ENCODE peak calls at places on chromosomes 4 and X, in four cellular contexts. K, D, V and U are unnamed samples.

GRCh38 chrX:153609917-153610833 is 11.2 kb upstream of the CCNQ start:
- DNase-seq in D (no peak), V (no peak), K (peak; percentile 62), U (peak; percentile 20)

GRCh38 chr4:8652181-8653078 is 59.9 kb downstream of the CPZ start:
- DNase-seq in K (no peak), V (no peak), D (no peak), U (no peak)

GRCh38 chr4:53734584-53735363 is 143.5 kb upstream of the LNX1 start:
- DNase-seq in V (no peak), K (no peak), D (no peak), U (no peak)

GRCh38 chrX:71111141-71111843 is at the start of gene IL2RG:
- DNase-seq in V (peak; percentile 87), D (no peak), K (no peak), U (no peak)

GRCh38 chr4:48578132-48578964 is 88.3 kb downstream of the ZAR1 start:
- DNase-seq in K (peak; percentile 64), D (no peak), V (peak; percentile 12), U (peak; percentile 23)

GRCh38 chrX:29952016-29952415 is 263.3 kb upstream of the MAGEB2 start:
- DNase-seq in D (no peak), V (no peak), K (no peak), U (no peak)

GRCh38 chrX:115958687-115959359 is 211.7 kb upstream of the AGTR2 start:
- DNase-seq in K (no peak), D (no peak), V (no peak), U (no peak)

GRCh38 chr4:139814285-139815015 is 148.8 kb downstream of the MGST2 start:
- DNase-seq in K (no peak), D (no peak), V (no peak), U (no peak)

GRCh38 chrX:84974803-84975202 is 28.9 kb upstream of the APOOL start:
- DNase-seq in K (no peak), D (no peak), V (no peak), U (no peak)

GRCh38 chr4:165191253-165191652 is 16.1 kb upstream of the KLHL2 start:
- DNase-seq in V (no peak), K (no peak), D (no peak), U (no peak)

GRCh38 chr4:1614854-1615595 is 69.1 kb downstream of the FAM53A start:
- DNase-seq in D (no peak), V (no peak), K (no peak), U (no peak)

GRCh38 chr4:158769175-158769831 is 477 bp downstream of the FNIP2 start:
- DNase-seq in D (no peak), K (no peak), V (no peak), U (peak; percentile 2)

GRCh38 chrX:19893722-19894121 is 6.3 kb upstream of the SH3KBP1 start:
- DNase-seq in V (no peak), K (peak; percentile 61), D (no peak), U (no peak)

GRCh38 chr4:37812713-37813112 is 13.8 kb upstream of the PGM2 start:
- DNase-seq in V (no peak), K (no peak), D (no peak), U (no peak)

GRCh38 chrX:117636826-117637225 is 479.8 kb downstream of the KLHL13 start:
- DNase-seq in V (no peak), K (no peak), D (no peak), U (no peak)

GRCh38 chrX:43734444-43734843 is 78.3 kb downstream of the MAOA start:
- DNase-seq in K (no peak), V (no peak), D (no peak), U (no peak)

GRCh38 chrX:131895807-131896206 is 127.3 kb upstream of the STK26 start:
- DNase-seq in D (no peak), K (no peak), V (no peak), U (no peak)

GRCh38 chrX:154374361-154375155 is at the start of gene FLNA:
- DNase-seq in V (no peak), K (no peak), D (no peak), U (no peak)

GRCh38 chr4:93002240-93002639 is 698.5 kb downstream of the GRID2 start:
- DNase-seq in V (no peak), K (no peak), D (no peak), U (no peak)

GRCh38 chrX:149829751-149830191 is 48.0 kb downstream of the MAGEA9 start:
- DNase-seq in V (peak; percentile 35), K (no peak), D (no peak), U (no peak)

GRCh38 chrX:71178908-71179307 is 34.3 kb downstream of the NLGN3 start:
- DNase-seq in D (no peak), K (peak; percentile 54), V (peak; percentile 31), U (peak; percentile 69)

GRCh38 chr4:185941476-185941875 is 127.5 kb upstream of the TLR3 start:
- DNase-seq in K (no peak), V (no peak), D (no peak), U (no peak)

GRCh38 chr4:91116861-91117260 is 989.7 kb downstream of the CCSER1 start:
- DNase-seq in V (no peak), K (no peak), D (no peak), U (no peak)

GRCh38 chr4:5566991-5567390 is 141.4 kb downstream of the EVC2 start:
- DNase-seq in V (no peak), D (no peak), K (no peak), U (no peak)

GRCh38 chr4:100722866-100723459 is 205.1 kb upstream of the EMCN start:
- DNase-seq in K (no peak), V (no peak), D (no peak), U (no peak)

GRCh38 chr4:145058256-145058655 is 39.7 kb downstream of the ANAPC10 start:
- DNase-seq in D (no peak), V (no peak), K (no peak), U (no peak)

GRCh38 chr4:20017035-20017434 is 234.7 kb upstream of the SLIT2 start:
- DNase-seq in K (no peak), V (no peak), D (no peak), U (no peak)

GRCh38 chr4:40953253-40954118 is 203.7 kb downstream of the NSUN7 start:
- DNase-seq in K (no peak), V (no peak), D (no peak), U (no peak)

GRCh38 chr4:82948647-82949204 is 48.2 kb downstream of the THAP9 start:
- DNase-seq in K (no peak), D (no peak), V (no peak), U (no peak)

GRCh38 chr4:26731342-26731741 is 129.3 kb upstream of the STIM2 start:
- DNase-seq in V (peak; percentile 13), K (no peak), D (no peak), U (no peak)

GRCh38 chr4:76515975-76516853 is 81.2 kb downstream of the SHROOM3 start:
- DNase-seq in D (no peak), K (no peak), V (peak; percentile 41), U (no peak)

GRCh38 chrX:20954014-20954413 is 420.2 kb upstream of the CNKSR2 start:
- DNase-seq in D (no peak), K (no peak), V (no peak), U (no peak)

GRCh38 chrX:52410439-52411394 is 41.9 kb downstream of the XAGE2 start:
- DNase-seq in K (no peak), D (no peak), V (no peak), U (no peak)

GRCh38 chrX:70013483-70014222 is 36.1 kb downstream of the AWAT2 start:
- DNase-seq in V (no peak), D (no peak), K (no peak), U (no peak)

DNA sequence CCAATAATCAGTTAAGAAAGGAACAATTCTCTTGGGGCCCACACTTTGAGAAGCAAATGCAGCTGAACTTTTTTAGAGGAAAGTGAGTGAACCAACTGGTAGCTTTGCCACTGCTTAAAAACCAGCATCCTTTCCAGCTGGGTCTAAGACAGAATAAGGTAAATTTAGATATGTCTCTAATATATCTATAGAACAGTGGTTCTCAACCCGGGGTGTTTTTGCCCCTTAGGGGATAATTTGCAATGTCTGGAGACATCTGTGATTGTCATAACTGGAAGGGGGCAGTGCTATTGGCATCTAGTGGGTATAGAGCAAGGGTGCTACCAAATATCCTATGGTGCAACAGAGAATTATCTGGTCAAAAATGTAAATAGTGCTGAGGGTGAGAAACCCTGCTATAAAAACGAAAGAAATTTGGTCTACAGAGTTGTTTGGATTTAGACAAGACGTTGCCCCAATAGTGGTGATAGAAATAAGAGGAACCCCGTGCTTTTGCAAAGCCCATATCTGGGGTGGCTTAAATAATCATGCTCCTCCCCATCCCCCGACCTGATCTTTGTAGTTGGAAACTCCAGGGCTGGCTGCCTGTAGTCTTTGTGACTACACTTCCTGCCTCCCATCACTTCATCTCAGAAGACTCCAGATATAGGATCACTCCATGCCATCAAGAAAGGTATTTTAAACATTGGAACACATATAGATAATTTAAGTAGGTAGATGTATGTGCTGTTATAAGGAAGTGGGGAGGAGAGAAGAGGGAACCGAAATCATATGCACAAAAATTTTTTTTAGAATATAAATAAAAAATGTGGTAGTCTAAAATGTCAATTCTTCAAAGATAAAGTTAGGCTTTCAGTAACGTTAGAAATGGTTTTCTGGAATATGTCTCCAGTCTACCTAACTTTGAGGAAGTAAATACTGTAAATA is at the start of gene TLR7:
- DNase-seq in D (no peak), K (no peak), V (no peak), U (no peak)
- TF ChIP-seq SUZ12 in D (no peak), K (no peak), V (no peak), U (no peak)

GRCh38 chrX:133606990-133607389 is 191.7 kb upstream of the GPC4 start:
- DNase-seq in V (no peak), K (no peak), D (no peak), U (no peak)
- H3K9ac ChIP-seq in V (no peak overlapping the region), K (no peak overlapping the region), D (no peak overlapping the region), U (no peak overlapping the region)

GRCh38 chr4:129144755-129145206 is 48.8 kb downstream of the C4orf33 start:
- DNase-seq in V (no peak), K (no peak), D (no peak), U (no peak)
- TF ChIP-seq SUZ12 in V (no peak), K (no peak), D (no peak), U (no peak)

DNA sequence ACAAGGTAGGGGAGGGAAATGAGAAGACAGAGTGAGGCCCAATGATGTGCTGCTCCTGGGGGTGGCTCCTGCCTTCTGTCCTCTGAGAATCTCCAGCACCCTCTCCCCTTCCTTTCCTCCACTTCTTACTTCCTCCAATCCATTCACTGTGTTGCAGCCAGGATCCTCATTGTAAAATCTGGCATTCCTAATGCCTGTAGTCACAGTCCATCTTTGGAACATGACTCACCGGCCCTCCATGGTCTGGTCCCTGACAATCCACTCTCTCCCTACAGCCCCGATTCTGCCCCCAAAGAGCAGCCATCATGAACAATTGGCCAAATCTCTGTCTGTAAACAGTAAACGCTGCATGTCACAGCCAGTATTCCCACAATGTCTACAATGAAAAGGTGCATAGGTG is 72.9 kb downstream of the CLNK start:
- DNase-seq in K (no peak), V (no peak), D (no peak), U (no peak)
- H3K9ac ChIP-seq in K (no peak overlapping the region), V (no peak overlapping the region), D (no peak overlapping the region), U (no peak overlapping the region)

GRCh38 chrX:42515939-42516338 is 262.0 kb downstream of the PPP1R2C start:
- DNase-seq in D (no peak), K (no peak), V (no peak), U (no peak)
- TF ChIP-seq SUZ12 in D (no peak), K (no peak), V (no peak), U (no peak)

GRCh38 chr4:122733805-122734155 is 1.3 kb downstream of the BBS12 start:
- DNase-seq in V (no peak), K (no peak), D (no peak), U (no peak)
- H3K9ac ChIP-seq in V (no peak overlapping the region), K (peak overlapping the region; percentile 63), D (no peak overlapping the region), U (no peak overlapping the region)